ENCODE peak calls at places on chromosomes 3 and 15, in four cellular contexts. Z, V, T and U are unnamed samples.

GRCh38 chr3:196609815-196610515 is 29.5 kb upstream of the NRROS start:
- DNase-seq in T (no peak), Z (no peak), V (no peak), U (no peak)

GRCh38 chr3:47980795-47981194 is 35.4 kb downstream of the MAP4 start:
- DNase-seq in T (no peak), V (no peak), Z (no peak), U (no peak)

GRCh38 chr3:186826316-186826977 is 16.1 kb upstream of the ADIPOQ start:
- DNase-seq in V (no peak), Z (no peak), T (no peak), U (no peak)

GRCh38 chr3:54857343-54857742 is 70.5 kb downstream of the LRTM1 start:
- DNase-seq in Z (no peak), V (no peak), T (no peak), U (no peak)

GRCh38 chr15:76333720-76334437 is 2.7 kb upstream of the ISL2 start:
- DNase-seq in V (no peak), T (no peak), Z (no peak), U (no peak)

GRCh38 chr15:63983071-63983711 is 63.1 kb downstream of the DAPK2 start:
- DNase-seq in V (no peak), Z (no peak), T (no peak), U (no peak)

GRCh38 chr3:179236676-179237301 is 14.1 kb downstream of the KCNMB3 start:
- DNase-seq in V (no peak), T (no peak), Z (no peak), U (no peak)

GRCh38 chr3:155069729-155070128 is 10.4 kb upstream of the MME start:
- DNase-seq in T (no peak), V (no peak), Z (no peak), U (no peak)

GRCh38 chr3:95134693-95135375 is 1072.0 kb downstream of the NSUN3 start:
- DNase-seq in V (no peak), Z (no peak), T (no peak), U (no peak)

GRCh38 chr15:68631621-68632051 is 52.8 kb downstream of the CORO2B start:
- DNase-seq in T (no peak), V (no peak), Z (no peak), U (peak; percentile 64)

GRCh38 chr3:18424213-18424861 is 802 bp downstream of the SATB1 start:
- DNase-seq in Z (peak; percentile 73), T (no peak), V (no peak), U (no peak)

GRCh38 chr15:41892621-41893421 is 1.0 kb downstream of the SPTBN5 start:
- DNase-seq in V (peak; percentile 25), T (no peak), Z (no peak), U (peak; percentile 96)

GRCh38 chr15:71115567-71116351 is 488 bp downstream of the THSD4 start:
- DNase-seq in V (no peak), T (no peak), Z (no peak), U (peak; percentile 7)

GRCh38 chr15:39447431-39447830 is 133.4 kb upstream of the THBS1 start:
- DNase-seq in Z (no peak), T (no peak), V (no peak), U (no peak)

GRCh38 chr3:6571448-6571847 is 289.5 kb upstream of the GRM7 start:
- DNase-seq in T (no peak), V (no peak), Z (no peak), U (no peak)

GRCh38 chr3:195030791-195031321 is 240.1 kb downstream of the XXYLT1 start:
- DNase-seq in Z (no peak), T (no peak), V (no peak), U (no peak)

GRCh38 chr3:25156526-25157075 is 271.5 kb upstream of the RARB start:
- DNase-seq in Z (no peak), T (no peak), V (no peak), U (no peak)

GRCh38 chr3:126540946-126541627 is 17.1 kb downstream of the CHST13 start:
- DNase-seq in Z (no peak), T (no peak), V (peak; percentile 1), U (no peak)

GRCh38 chr15:60004019-60004845 is at the start of gene FOXB1:
- DNase-seq in V (no peak), T (no peak), Z (no peak), U (no peak)